ENCODE peak calls at places on chromosomes 1 and 21, in five cellular contexts. S is stomach; H is LHCN-M2; R is RCC 7860; X is activated CD4-positive, alpha-beta T cell treated with anti-CD3 and anti-CD28 coated beads, Interleukin-2, amount 10 ng/mL, durations not matched to agents 7 days and 5 days. B is an unnamed sample.

GRCh38 chr21:33047231-33047630 is 21.5 kb downstream of the OLIG2 start:
- DNase-seq in S (no peak), H (peak), R (peak), X (no peak), B (no peak)

GRCh38 chr1:14064649-14065442 is 364.9 kb downstream of the PRDM2 start:
- DNase-seq in S (no peak), H (no peak), R (no peak), X (no peak), B (no peak)

GRCh38 chr1:3349161-3349967 is 105.1 kb upstream of the ARHGEF16 start:
- DNase-seq in S (peak), H (no peak), R (no peak), X (no peak), B (peak)

GRCh38 chr1:185499986-185500626 is 183.1 kb upstream of the IVNS1ABP start:
- DNase-seq in S (no peak), H (peak), R (peak), X (no peak), B (no peak)

GRCh38 chr1:162733336-162733590 is 57.2 kb upstream of the HSD17B7 start:
- DNase-seq in S (no peak), H (no peak), R (no peak), X (no peak), B (no peak)

GRCh38 chr1:185964946-185965345 is 230.8 kb downstream of the HMCN1 start:
- DNase-seq in S (no peak), H (no peak), R (no peak), X (no peak), B (no peak)

GRCh38 chr1:16927711-16928485 is 6.2 kb downstream of the CROCC start:
- DNase-seq in S (no peak), H (no peak), R (no peak), X (no peak), B (no peak)

GRCh38 chr1:11882814-11883538 is 24.2 kb upstream of the NPPB start:
- DNase-seq in S (peak), H (no peak), R (no peak), X (no peak), B (peak)

GRCh38 chr1:24261977-24262376 is 57.2 kb upstream of the GRHL3 start:
- DNase-seq in S (no peak), H (no peak), R (no peak), X (no peak), B (no peak)

GRCh38 chr1:10867138-10867721 is 70.8 kb upstream of the CASZ1 start:
- DNase-seq in S (peak), H (peak), R (no peak), X (peak), B (peak)

GRCh38 chr1:71656902-71657301 is 576.1 kb upstream of the ZRANB2 start:
- DNase-seq in S (no peak), H (peak), R (no peak), X (no peak), B (no peak)

GRCh38 chr1:66402194-66402593 is 131.8 kb upstream of the SGIP1 start:
- DNase-seq in S (no peak), H (peak), R (no peak), X (no peak), B (no peak)

GRCh38 chr21:45244799-45245340 is 42.8 kb downstream of the POFUT2 start:
- DNase-seq in S (no peak), H (no peak), R (no peak), X (no peak), B (no peak)

GRCh38 chr1:17425806-17426205 is 13.7 kb downstream of the RCC2 start:
- DNase-seq in S (no peak), H (no peak), R (no peak), X (no peak), B (no peak)

GRCh38 chr1:173122958-173123852 is 72.5 kb upstream of the TNFSF18 start:
- DNase-seq in S (peak), H (peak), R (peak), X (no peak), B (peak)

GRCh38 chr1:94690033-94690712 is 130.0 kb upstream of the SLC44A3 start:
- DNase-seq in S (no peak), H (no peak), R (no peak), X (no peak), B (no peak)

GRCh38 chr1:56864430-56864829 is 9.8 kb downstream of the C8A start:
- DNase-seq in S (no peak), H (no peak), R (no peak), X (no peak), B (no peak)

GRCh38 chr1:151790940-151791651 is 796 bp upstream of the TDRKH start:
- DNase-seq in S (no peak), H (no peak), R (no peak), X (peak), B (peak)

GRCh38 chr1:79380078-79380477 is 373.5 kb upstream of the ADGRL4 start:
- DNase-seq in S (no peak), H (no peak), R (no peak), X (no peak), B (no peak)

GRCh38 chr1:23854568-23854967 is 13.5 kb downstream of the FUCA1 start:
- DNase-seq in S (no peak), H (peak), R (no peak), X (no peak), B (no peak)

GRCh38 chr21:36654796-36655325 is 44.1 kb upstream of the SIM2 start:
- DNase-seq in S (no peak), H (no peak), R (no peak), X (no peak), B (no peak)

GRCh38 chr1:198269352-198269940 is 112.6 kb downstream of the NEK7 start:
- DNase-seq in S (no peak), H (peak), R (no peak), X (no peak), B (no peak)

GRCh38 chr1:200895448-200895799 is 724 bp downstream of the INAVA start:
- DNase-seq in S (no peak), H (no peak), R (no peak), X (no peak), B (no peak)

GRCh38 chr1:119547306-119547705 is 40.3 kb downstream of the HSD3B1 start:
- DNase-seq in S (no peak), H (no peak), R (no peak), X (no peak), B (no peak)

GRCh38 chr1:46215504-46215903 is 12.4 kb downstream of the LURAP1 start:
- DNase-seq in S (no peak), H (no peak), R (no peak), X (no peak), B (no peak)

GRCh38 chr21:39825250-39825649 is 42.0 kb upstream of the PCP4 start:
- DNase-seq in S (no peak), H (no peak), R (no peak), X (no peak), B (no peak)

B was measured in HuH-7.5.